ENCODE peak calls at places on chromosomes 5 and 9, in six cellular contexts. A is H1, O is mesenchymal stem cell, Z is IMR-90, I is H9, B is trophoblast cell. N is an unnamed sample.

GRCh38 chr5:55888205-55888604 is 37.0 kb downstream of the IL31RA start:
- DNase-seq in A (no peak), O (no peak), Z (no peak), I (no peak), B (no peak), N (no peak)

GRCh38 chr9:115121140-115121710 is 3.3 kb upstream of the TNC start:
- DNase-seq in A (no peak), O (peak), Z (no peak), I (no peak), B (no peak), N (no peak)

GRCh38 chr9:91949293-91949945 is 609 bp downstream of the ROR2 start:
- DNase-seq in A (peak), O (peak), Z (no peak), I (peak), B (no peak), N (peak)

GRCh38 chr5:35247645-35248034 is 17.4 kb upstream of the PRLR start:
- DNase-seq in A (no peak), O (no peak), Z (no peak), I (no peak), B (no peak), N (no peak)

GRCh38 chr9:133691659-133692363 is 46.3 kb downstream of the SARDH start:
- DNase-seq in A (no peak), O (peak), Z (peak), I (no peak), B (peak), N (no peak)

GRCh38 chr5:156359452-156359851 is 32.5 kb downstream of the SGCD start:
- DNase-seq in A (no peak), O (peak), Z (peak), I (no peak), B (peak), N (no peak)

GRCh38 chr5:163379298-163380155 is 57.9 kb upstream of the CCNG1 start:
- DNase-seq in A (no peak), O (peak), Z (peak), I (no peak), B (no peak), N (no peak)

GRCh38 chr9:119375892-119376291 is 6.7 kb upstream of the BRINP1 start:
- DNase-seq in A (no peak), O (peak), Z (no peak), I (peak), B (no peak), N (peak)

GRCh38 chr5:177402271-177403043 is 2.0 kb upstream of the PFN3 start:
- DNase-seq in A (peak), O (peak), Z (peak), I (peak), B (peak), N (peak)

GRCh38 chr5:89595065-89595464 is 712.1 kb upstream of the MEF2C start:
- DNase-seq in A (no peak), O (no peak), Z (no peak), I (no peak), B (no peak), N (no peak)

GRCh38 chr5:72141440-72142271 is 34.4 kb downstream of the MAP1B start:
- DNase-seq in A (no peak), O (peak), Z (peak), I (no peak), B (no peak), N (no peak)

GRCh38 chr5:5678909-5679308 is 256.4 kb downstream of the ICE1 start:
- DNase-seq in A (no peak), O (peak), Z (no peak), I (no peak), B (peak), N (no peak)

GRCh38 chr9:16281707-16282106 is 588.8 kb downstream of the BNC2 start:
- DNase-seq in A (no peak), O (no peak), Z (no peak), I (peak), B (peak), N (no peak)

GRCh38 chr9:24036459-24036858 is 210.4 kb upstream of the ELAVL2 start:
- DNase-seq in A (no peak), O (no peak), Z (no peak), I (no peak), B (no peak), N (no peak)

GRCh38 chr9:106897681-106898080 is 34.7 kb downstream of the ZNF462 start:
- DNase-seq in A (no peak), O (no peak), Z (no peak), I (no peak), B (no peak), N (no peak)

GRCh38 chr9:20031836-20032235 is 243.0 kb upstream of the SLC24A2 start:
- DNase-seq in A (no peak), O (peak), Z (no peak), I (no peak), B (no peak), N (no peak)

GRCh38 chr9:111804636-111805035 is 9.9 kb upstream of the SHOC1 start:
- DNase-seq in A (no peak), O (peak), Z (no peak), I (no peak), B (no peak), N (no peak)

GRCh38 chr5:127097288-127097687 is 24.0 kb upstream of the C5orf63 start:
- DNase-seq in A (no peak), O (no peak), Z (no peak), I (no peak), B (no peak), N (no peak)

GRCh38 chr5:142151436-142152382 is 43.1 kb downstream of the NDFIP1 start:
- DNase-seq in A (no peak), O (peak), Z (peak), I (no peak), B (peak), N (peak)

GRCh38 chr9:109766351-109766750 is 13.6 kb upstream of the PALM2AKAP2 start:
- DNase-seq in A (no peak), O (peak), Z (peak), I (no peak), B (peak), N (no peak)

GRCh38 chr5:138927539-138927938 is 52.4 kb upstream of the LRRTM2 start:
- DNase-seq in A (no peak), O (no peak), Z (no peak), I (no peak), B (no peak), N (no peak)

GRCh38 chr9:99977042-99977792 is 70.8 kb downstream of the STX17 start:
- DNase-seq in A (no peak), O (no peak), Z (no peak), I (no peak), B (no peak), N (no peak)

GRCh38 chr5:172901788-172902496 is 57.3 kb upstream of the RPL26L1 start:
- DNase-seq in A (no peak), O (peak), Z (peak), I (no peak), B (peak), N (no peak)

GRCh38 chr5:143352691-143353090 is 50.8 kb downstream of the NR3C1 start:
- DNase-seq in A (no peak), O (no peak), Z (no peak), I (no peak), B (no peak), N (no peak)

GRCh38 chr9:82127993-82128710 is 139.6 kb downstream of the SPATA31D1 start:
- DNase-seq in A (no peak), O (no peak), Z (no peak), I (no peak), B (no peak), N (no peak)

GRCh38 chr9:34463098-34463900 is 4.7 kb downstream of the DNAI1 start:
- DNase-seq in A (no peak), O (peak), Z (peak), I (no peak), B (no peak), N (no peak)

GRCh38 chr5:126871441-126871840 is 94.5 kb downstream of the LMNB1 start:
- DNase-seq in A (no peak), O (no peak), Z (no peak), I (no peak), B (no peak), N (no peak)

GRCh38 chr5:168048486-168048885 is 243.0 kb upstream of the WWC1 start:
- DNase-seq in A (no peak), O (no peak), Z (no peak), I (no peak), B (no peak), N (no peak)

GRCh38 chr5:168042284-168043080 is 249.0 kb upstream of the WWC1 start:
- DNase-seq in A (no peak), O (no peak), Z (no peak), I (no peak), B (no peak), N (no peak)

GRCh38 chr5:168047669-168048111 is 243.8 kb upstream of the WWC1 start:
- DNase-seq in A (no peak), O (no peak), Z (no peak), I (peak), B (no peak), N (no peak)

GRCh38 chr5:168046163-168046562 is 245.3 kb upstream of the WWC1 start:
- DNase-seq in A (no peak), O (no peak), Z (no peak), I (no peak), B (no peak), N (no peak)

GRCh38 chr5:168047043-168047668 is 244.3 kb upstream of the WWC1 start:
- DNase-seq in A (peak), O (peak), Z (peak), I (peak), B (peak), N (peak)
- H3K18ac ChIP-seq in A (no peak), O (no peak), Z (no peak), I (no peak), B (no peak), N (no peak)

DNA sequence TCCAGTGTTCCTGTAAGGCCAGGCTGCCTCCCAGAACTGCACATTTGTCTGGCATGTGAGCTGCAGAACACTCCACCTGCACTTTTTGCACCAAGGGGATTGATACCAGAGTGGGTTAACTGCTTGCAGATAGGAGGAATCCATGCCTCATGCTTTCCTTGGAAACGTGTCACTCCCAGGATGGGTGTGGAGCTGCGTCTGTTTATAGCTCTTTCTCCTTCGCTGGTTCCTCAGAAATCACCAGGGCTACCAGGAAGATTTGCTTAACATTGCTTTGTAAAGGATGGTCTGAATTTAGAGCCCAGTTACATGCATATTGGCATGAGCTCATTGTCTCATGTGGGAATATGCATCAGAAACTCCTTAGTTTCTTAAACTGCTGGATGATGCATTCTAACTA is 234.6 kb downstream of the GADD45G start:
- DNase-seq in A (no peak), O (peak), Z (no peak), I (no peak), B (no peak), N (no peak)
- H2AFZ ChIP-seq in A (no peak), O (no peak), Z (no peak), I (no peak), B (no peak), N (no peak)

GRCh38 chr5:54611290-54611951 is 93.9 kb downstream of the SNX18 start:
- DNase-seq in A (no peak), O (peak), Z (no peak), I (no peak), B (peak), N (no peak)
- H3K23ac ChIP-seq in A (no peak), O (no peak), Z (peak), I (no peak), B (no peak), N (no peak)

GRCh38 chr9:101315129-101315459 is 69.7 kb downstream of the BAAT start:
- DNase-seq in A (no peak), O (no peak), Z (no peak), I (no peak), B (no peak), N (no peak)
- H3K18ac ChIP-seq in A (no peak), O (no peak), Z (no peak), I (no peak), B (no peak), N (no peak)

GRCh38 chr9:137255448-137256114 is 454 bp downstream of the NELFB start:
- DNase-seq in A (no peak), O (peak), Z (no peak), I (peak), B (no peak), N (no peak)
- H2AFZ ChIP-seq in A (no peak), O (peak), Z (peak), I (no peak), B (peak), N (peak)